ENCODE peak calls at places on chromosome 13, in ten cellular contexts. R, W, K, Z, L, T, J, B, P and X are unnamed samples.

GRCh38 chr13:78608705-78609463 is 5.5 kb upstream of the POU4F1 start:
- DNase-seq in R (no peak), B (no peak), J (no peak), K (no peak), W (peak; percentile 64), L (no peak), P (no peak), Z (no peak), T (peak; percentile 44), X (no peak)

GRCh38 chr13:21971662-21972635 is 301.1 kb downstream of the FGF9 start:
- DNase-seq in T (no peak), B (no peak), K (no peak), P (no peak), W (no peak), Z (no peak), R (no peak), L (no peak), J (no peak), X (no peak)

GRCh38 chr13:102784501-102784900 is 10.9 kb upstream of the TEX30 start:
- DNase-seq in Z (no peak), P (no peak), R (no peak), J (no peak), W (no peak), K (no peak), B (no peak), T (no peak), L (no peak), X (no peak)

GRCh38 chr13:46035066-46035465 is 17.5 kb downstream of the ZC3H13 start:
- DNase-seq in L (no peak), T (no peak), W (no peak), R (no peak), Z (no peak), K (no peak), B (no peak), J (no peak), P (no peak), X (no peak)

GRCh38 chr13:93098972-93099371 is 127.6 kb upstream of the GPC6 start:
- DNase-seq in P (no peak), W (no peak), K (no peak), L (no peak), J (peak; percentile 87), T (no peak), Z (no peak), R (peak; percentile 31), B (no peak), X (no peak)

GRCh38 chr13:95060120-95060519 is 241.1 kb downstream of the ABCC4 start:
- DNase-seq in Z (no peak), T (no peak), P (no peak), K (no peak), J (no peak), L (no peak), R (no peak), W (no peak), B (no peak), X (no peak)

GRCh38 chr13:21913010-21913409 is 242.1 kb downstream of the FGF9 start:
- DNase-seq in B (no peak), Z (no peak), K (no peak), L (no peak), W (no peak), P (no peak), J (no peak), T (peak; percentile 54), R (no peak), X (no peak)

GRCh38 chr13:68523838-68524424 is 1293.8 kb upstream of the PCDH9 start:
- DNase-seq in T (no peak), L (no peak), Z (no peak), R (no peak), P (no peak), K (no peak), W (peak; percentile 70), B (no peak), J (no peak), X (no peak)

GRCh38 chr13:29925457-29925856 is 75.0 kb upstream of the UBL3 start:
- DNase-seq in W (no peak), P (peak; percentile 97), Z (no peak), T (no peak), L (no peak), K (peak; percentile 45), J (peak; percentile 93), R (peak; percentile 90), B (no peak), X (no peak)

GRCh38 chr13:40315416-40316064 is 350.9 kb downstream of the FOXO1 start:
- DNase-seq in K (no peak), R (no peak), W (no peak), B (no peak), P (no peak), Z (no peak), L (no peak), T (no peak), J (no peak), X (no peak)

GRCh38 chr13:30862707-30863106 is 43.4 kb upstream of the MEDAG start:
- DNase-seq in T (no peak), B (no peak), P (peak; percentile 72), R (no peak), J (no peak), L (no peak), W (peak; percentile 88), Z (no peak), K (no peak), X (no peak)

GRCh38 chr13:46964789-46965527 is 68.1 kb upstream of the HTR2A start:
- DNase-seq in K (peak; percentile 65), W (no peak), B (no peak), T (no peak), J (no peak), Z (no peak), P (peak; percentile 30), R (no peak), L (no peak), X (no peak)

GRCh38 chr13:82747331-82747730 is 1134.9 kb downstream of the SLITRK1 start:
- DNase-seq in J (no peak), T (no peak), R (no peak), Z (no peak), K (peak; percentile 1), B (no peak), L (no peak), P (no peak), W (no peak), X (no peak)

GRCh38 chr13:48843630-48844380 is 131.9 kb upstream of the FNDC3A start:
- DNase-seq in Z (no peak), T (no peak), B (no peak), J (no peak), K (no peak), W (no peak), L (no peak), P (no peak), R (no peak), X (no peak)

GRCh38 chr13:80132741-80133601 is 208.0 kb downstream of the SPRY2 start:
- DNase-seq in K (peak; percentile 70), T (no peak), Z (no peak), B (no peak), W (peak; percentile 92), L (no peak), R (peak; percentile 54), J (peak; percentile 71), P (peak; percentile 52), X (no peak)

GRCh38 chr13:40800559-40800958 is 11.1 kb downstream of the SLC25A15 start:
- DNase-seq in B (no peak), W (no peak), Z (no peak), R (peak; percentile 55), K (no peak), T (no peak), L (no peak), P (no peak), J (no peak), X (no peak)

GRCh38 chr13:90091611-90092010 is 1255.9 kb upstream of the MIR17HG start:
- DNase-seq in W (no peak), J (no peak), R (no peak), L (peak; percentile 4), T (no peak), Z (no peak), K (no peak), P (no peak), B (no peak), X (no peak)

GRCh38 chr13:51222510-51223283 is 499 bp downstream of the FAM124A start:
- DNase-seq in T (peak; percentile 16), B (no peak), L (peak; percentile 18), W (peak; percentile 88), J (no peak), P (no peak), K (no peak), Z (no peak), R (no peak), X (no peak)

GRCh38 chr13:20904908-20905307 is 2.4 kb upstream of the XPO4 start:
- DNase-seq in W (no peak), T (no peak), L (no peak), R (no peak), Z (no peak), B (no peak), J (no peak), P (no peak), K (no peak), X (no peak)

GRCh38 chr13:41049480-41049879 is 11.8 kb upstream of the WBP4 start:
- DNase-seq in P (no peak), W (no peak), K (peak; percentile 32), Z (no peak), L (no peak), T (no peak), J (no peak), B (no peak), R (no peak), X (no peak)

GRCh38 chr13:41179593-41180250 is 14.6 kb downstream of the KBTBD7 start:
- DNase-seq in T (no peak), J (no peak), Z (peak; percentile 42), R (no peak), B (no peak), P (no peak), L (no peak), W (no peak), K (peak; percentile 81), X (no peak)

GRCh38 chr13:106610511-106610910 is 42.6 kb upstream of the ARGLU1 start:
- DNase-seq in R (no peak), Z (peak; percentile 10), T (no peak), P (no peak), B (no peak), L (no peak), K (peak; percentile 67), J (no peak), W (no peak), X (no peak)

GRCh38 chr13:110129076-110129475 is 177.9 kb downstream of the COL4A1 start:
- DNase-seq in J (no peak), B (no peak), Z (no peak), P (no peak), R (no peak), W (no peak), L (no peak), T (no peak), K (no peak), X (no peak)

GRCh38 chr13:75255653-75256052 is 226.3 kb downstream of the TBC1D4 start:
- DNase-seq in P (no peak), B (no peak), W (no peak), Z (no peak), R (no peak), J (no peak), K (no peak), T (no peak), L (no peak), X (no peak)

GRCh38 chr13:107827840-107828549 is 387.3 kb downstream of the LIG4 start:
- DNase-seq in Z (no peak), B (no peak), T (no peak), K (no peak), L (no peak), W (no peak), P (no peak), R (no peak), J (no peak), X (no peak)

GRCh38 chr13:31887311-31887710 is 144.3 kb upstream of the FRY start:
- DNase-seq in B (no peak), L (no peak), J (no peak), W (no peak), Z (no peak), R (no peak), T (no peak), K (peak; percentile 22), P (no peak), X (no peak)

GRCh38 chr13:57634829-57635165 is 3.3 kb downstream of the PCDH17 start:
- DNase-seq in L (no peak), K (no peak), Z (no peak), W (no peak), B (no peak), R (no peak), P (peak; percentile 35), J (no peak), T (no peak), X (no peak)